ENCODE peak calls at places on chromosomes 11 and 22, in six cellular contexts. Q is A549, P is uterus, C is spleen, S is adrenal gland, A is IMR-90. J is an unnamed sample.

GRCh38 chr11:1060885-1061616 is 13.6 kb upstream of the MUC2 start:
- DNase-seq in Q (peak; percentile 83), P (peak; percentile 34), C (peak; percentile 80), S (peak; percentile 45), A (peak; percentile 56), J (no peak)

GRCh38 chr11:2471804-2472096 is 26.9 kb downstream of the KCNQ1 start:
- DNase-seq in Q (no peak), P (no peak), C (no peak), S (no peak), A (no peak), J (no peak)

GRCh38 chr22:23696326-23696851 is 5.6 kb downstream of the RGL4 start:
- DNase-seq in Q (no peak), P (no peak), C (peak; percentile 93), S (no peak), A (peak; percentile 56), J (no peak)

GRCh38 chr11:116927163-116927772 is 89.8 kb upstream of the APOA1 start:
- DNase-seq in Q (no peak), P (no peak), C (no peak), S (no peak), A (no peak), J (no peak)

GRCh38 chr11:34276465-34276864 is 81.3 kb downstream of the ABTB2 start:
- DNase-seq in Q (no peak), P (no peak), C (no peak), S (no peak), A (no peak), J (no peak)

GRCh38 chr11:114081641-114082414 is 22.3 kb downstream of the ZBTB16 start:
- DNase-seq in Q (no peak), P (peak; percentile 67), C (no peak), S (no peak), A (no peak), J (no peak)

GRCh38 chr11:6617315-6617781 is 1.9 kb downstream of the TPP1 start:
- DNase-seq in Q (no peak), P (peak; percentile 18), C (peak; percentile 75), S (no peak), A (no peak), J (no peak)

GRCh38 chr11:74084796-74085541 is 76.1 kb upstream of the UCP3 start:
- DNase-seq in Q (no peak), P (no peak), C (no peak), S (peak; percentile 31), A (peak; percentile 52), J (no peak)

GRCh38 chr11:109960831-109961230 is 132.4 kb upstream of the ZC3H12C start:
- DNase-seq in Q (no peak), P (no peak), C (no peak), S (peak; percentile 93), A (peak; percentile 79), J (peak; percentile 37)

GRCh38 chr22:19620742-19621371 is 93.4 kb upstream of the SEPTIN5 start:
- DNase-seq in Q (no peak), P (peak; percentile 62), C (no peak), S (no peak), A (no peak), J (no peak)

GRCh38 chr11:76391039-76391438 is 9.9 kb downstream of the GVQW3 start:
- DNase-seq in Q (no peak), P (no peak), C (no peak), S (no peak), A (no peak), J (no peak)

GRCh38 chr11:17538731-17539130 is 5.5 kb downstream of the USH1C start:
- DNase-seq in Q (no peak), P (no peak), C (peak; percentile 65), S (no peak), A (no peak), J (no peak)

GRCh38 chr22:40377931-40378330 is 7.5 kb downstream of the SGSM3 start:
- DNase-seq in Q (no peak), P (no peak), C (no peak), S (no peak), A (no peak), J (no peak)

GRCh38 chr11:71182791-71183556 is 69.4 kb downstream of the SHANK2 start:
- DNase-seq in Q (no peak), P (no peak), C (peak; percentile 36), S (no peak), A (no peak), J (no peak)

GRCh38 chr11:66371627-66372415 is at the start of gene SLC29A2:
- DNase-seq in Q (peak; percentile 40), P (no peak), C (peak; percentile 92), S (peak; percentile 44), A (no peak), J (peak; percentile 73)

GRCh38 chr11:116579857-116580727 is 192.7 kb downstream of the BUD13 start:
- DNase-seq in Q (no peak), P (no peak), C (peak; percentile 66), S (no peak), A (no peak), J (no peak)

GRCh38 chr11:120632579-120632978 is 121.0 kb downstream of the GRIK4 start:
- DNase-seq in Q (peak; percentile 24), P (no peak), C (no peak), S (no peak), A (no peak), J (no peak)

GRCh38 chr11:416051-416756 is 1.4 kb upstream of the SIGIRR start:
- DNase-seq in Q (no peak), P (no peak), C (no peak), S (no peak), A (no peak), J (no peak)

GRCh38 chr22:40244586-40244985 is 66.9 kb downstream of the TNRC6B start:
- DNase-seq in Q (no peak), P (no peak), C (no peak), S (no peak), A (no peak), J (no peak)

GRCh38 chr11:44261800-44262591 is 47.9 kb downstream of the ALX4 start:
- DNase-seq in Q (no peak), P (no peak), C (no peak), S (no peak), A (no peak), J (no peak)

GRCh38 chr11:12544986-12545775 is 129.0 kb upstream of the TEAD1 start:
- DNase-seq in Q (no peak), P (no peak), C (no peak), S (no peak), A (peak; percentile 59), J (no peak)

GRCh38 chr22:17137861-17138425 is 16.8 kb upstream of the TMEM121B start:
- DNase-seq in Q (no peak), P (no peak), C (peak; percentile 50), S (no peak), A (no peak), J (no peak)

GRCh38 chr11:44313701-44314489 is 4.0 kb upstream of the ALX4 start:
- DNase-seq in Q (no peak), P (no peak), C (no peak), S (no peak), A (no peak), J (no peak)

GRCh38 chr11:113778111-113778910 is 1.3 kb upstream of the CLDN25 start:
- DNase-seq in Q (no peak), P (no peak), C (no peak), S (peak; percentile 58), A (peak; percentile 38), J (peak; percentile 71)

GRCh38 chr11:134397304-134398078 is 14.6 kb downstream of the B3GAT1 start:
- DNase-seq in Q (no peak), P (no peak), C (no peak), S (no peak), A (no peak), J (no peak)

GRCh38 chr11:43987384-43988039 is 45.1 kb downstream of the C11orf96 start:
- DNase-seq in Q (no peak), P (peak; percentile 97), C (no peak), S (peak; percentile 94), A (peak; percentile 80), J (peak; percentile 83)

GRCh38 chr11:13316528-13316961 is 39.0 kb downstream of the BMAL1 start:
- DNase-seq in Q (no peak), P (peak; percentile 26), C (no peak), S (peak; percentile 84), A (peak; percentile 55), J (no peak)

GRCh38 chr22:24326266-24326665 is 55.6 kb downstream of the SPECC1L start:
- DNase-seq in Q (no peak), P (no peak), C (no peak), S (no peak), A (no peak), J (no peak)

GRCh38 chr22:21652010-21652546 is 10.0 kb downstream of the SDF2L1 start:
- DNase-seq in Q (peak; percentile 88), P (peak; percentile 81), C (peak; percentile 95), S (peak; percentile 90), A (peak; percentile 81), J (peak; percentile 75)

GRCh38 chr11:44434191-44434590 is 124.3 kb upstream of the ALX4 start:
- DNase-seq in Q (no peak), P (no peak), C (no peak), S (no peak), A (no peak), J (no peak)

GRCh38 chr11:31246451-31247165 is 122.9 kb downstream of the DCDC1 start:
- DNase-seq in Q (no peak), P (no peak), C (no peak), S (no peak), A (peak; percentile 19), J (peak; percentile 55)

GRCh38 chr11:79485694-79486093 is 44.9 kb upstream of the TENM4 start:
- DNase-seq in Q (no peak), P (no peak), C (no peak), S (no peak), A (no peak), J (no peak)
- TF ChIP-seq CTCF in Q (no peak), P (no peak), C (no peak), S (no peak), A (no peak), J (no peak)

DNA sequence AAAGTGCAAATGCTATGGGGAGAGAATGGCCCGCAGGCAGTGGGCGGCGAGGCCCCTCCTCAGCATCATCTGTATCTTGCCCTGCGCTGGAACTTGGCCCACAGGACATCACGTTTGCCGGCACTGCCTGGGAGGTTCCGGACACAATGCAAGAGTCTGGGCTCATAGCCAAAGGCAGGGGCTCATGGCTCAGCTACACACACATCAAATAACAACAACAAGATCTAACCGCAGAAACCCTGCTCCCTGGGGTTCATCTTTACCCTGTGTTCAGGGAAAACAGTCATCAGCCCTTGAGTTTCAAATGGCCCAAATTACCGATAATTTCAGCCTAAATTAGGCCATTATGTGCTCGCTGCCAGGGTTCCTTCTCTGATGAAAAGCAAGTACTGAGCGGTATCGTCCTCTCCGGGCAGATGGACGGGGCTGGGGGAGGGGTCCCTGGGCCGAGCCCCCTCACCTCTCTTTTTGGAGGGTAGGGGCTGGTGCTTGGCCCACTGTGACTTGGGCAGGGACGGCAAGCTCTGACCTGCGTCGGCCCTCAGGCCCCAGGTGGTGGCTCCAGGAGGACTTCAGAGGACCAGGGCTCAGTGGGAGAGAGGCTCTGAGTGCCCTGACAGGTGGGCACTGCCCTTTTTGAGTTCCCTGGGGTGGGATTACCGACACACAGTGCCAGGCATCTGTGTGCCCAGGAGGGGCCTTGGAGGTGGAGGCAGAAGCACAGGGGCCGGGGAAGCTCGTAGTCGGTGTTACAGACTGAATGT is 25.0 kb upstream of the GAL start:
- DNase-seq in Q (peak; percentile 55), P (peak; percentile 69), C (peak; percentile 54), S (peak; percentile 81), A (peak; percentile 97), J (peak; percentile 42)
- TF ChIP-seq POLR2A in Q (no peak), P (no peak), C (no peak), S (no peak), A (no peak), J (no peak)

GRCh38 chr11:128551641-128552335 is 35.6 kb downstream of the ETS1 start:
- DNase-seq in Q (no peak), P (no peak), C (no peak), S (no peak), A (no peak), J (no peak)
- H3K27ac ChIP-seq in Q (no peak overlapping the region), P (peak overlapping the region; percentile 91), C (peak overlapping the region; percentile 93), S (no peak overlapping the region), A (no peak overlapping the region), J (no peak overlapping the region)

GRCh38 chr11:118996926-118997626 is 862 bp upstream of the CENATAC start:
- DNase-seq in Q (peak; percentile 65), P (no peak), C (peak; percentile 73), S (no peak), A (peak; percentile 44), J (no peak)
- TF ChIP-seq CTCF in Q (no peak), P (no peak), C (no peak), S (no peak), A (peak; percentile 27), J (peak; percentile 10)

J was measured in gastrocnemius medialis.